ENCODE peak calls at places on chromosomes 5 and 9, in seven cellular contexts. O is K562; B is SK-N-SH treated with all-trans-retinoic acid at 6 μM for 48 hours; L is right cardiac atrium; G is gastroesophageal sphincter; S is activated naive CD4-positive, alpha-beta T cell treated with anti-CD3 and anti-CD28 coated beads, Interleukin-2, amount 50 U/mL, for 72 hours; V is Panc1. Y is an unnamed sample.

GRCh38 chr9:134551657-134552348 is 89.8 kb upstream of the COL5A1 start:
- ATAC-seq in V (peak), L (peak), B (peak), G (no peak), S (no peak), O (no peak), Y (no peak)

GRCh38 chr5:82347213-82347947 is 69.2 kb upstream of the RPS23 start:
- ATAC-seq in G (peak), O (no peak), B (peak), S (peak), L (peak), V (no peak), Y (no peak)

GRCh38 chr9:21070171-21070571 is 7.6 kb downstream of the IFNB1 start:
- ATAC-seq in G (peak), S (no peak), L (peak), V (peak), B (peak), O (no peak), Y (peak)

GRCh38 chr5:91434348-91434747 is 51.2 kb upstream of the ARRDC3 start:
- ATAC-seq in B (no peak), O (no peak), S (peak), G (no peak), V (no peak), L (no peak), Y (no peak)

GRCh38 chr5:17910318-17910717 is 276.1 kb downstream of the TAF11L14 start:
- ATAC-seq in S (no peak), V (no peak), B (no peak), L (no peak), O (no peak), G (no peak), Y (peak)

GRCh38 chr5:119161430-119161829 is 90.5 kb downstream of the DMXL1 start:
- ATAC-seq in G (no peak), L (peak), B (no peak), O (no peak), S (no peak), V (no peak), Y (peak)

GRCh38 chr9:38677660-38678303 is 42.2 kb downstream of the FAM240B start:
- ATAC-seq in L (peak), B (no peak), O (no peak), S (no peak), V (no peak), G (no peak), Y (no peak)

GRCh38 chr5:109045710-109046109 is 298.0 kb downstream of the FER start:
- ATAC-seq in B (no peak), G (no peak), V (no peak), S (no peak), O (no peak), L (no peak), Y (no peak)

GRCh38 chr5:79694652-79695051 is 5.0 kb downstream of the CMYA5 start:
- ATAC-seq in O (peak), S (no peak), G (no peak), L (peak), V (no peak), B (peak), Y (no peak)

GRCh38 chr9:13569706-13570423 is 290.4 kb upstream of the MPDZ start:
- ATAC-seq in B (no peak), O (no peak), L (peak), S (no peak), G (no peak), V (no peak), Y (no peak)